ENCODE peak calls at places on chromosomes 1 and 21, in five cellular contexts. J, M, R, G and L are unnamed samples.

GRCh38 chr21:44929242-44929798 is 8.6 kb upstream of the ITGB2 start:
- DNase-seq in J (peak), M (no peak), R (no peak), G (peak), L (no peak)

GRCh38 chr1:168643152-168643551 is 66.7 kb downstream of the XCL1 start:
- DNase-seq in R (no peak), J (peak), G (no peak), M (no peak), L (peak)

GRCh38 chr21:37758997-37759396 is 157.3 kb downstream of the KCNJ6 start:
- DNase-seq in J (peak), R (peak), M (peak), G (no peak), L (peak)

GRCh38 chr1:117225931-117226330 is 15.2 kb upstream of the VTCN1 start:
- DNase-seq in R (peak), M (no peak), J (no peak), G (no peak), L (no peak)

GRCh38 chr1:145962157-145963102 is 1.9 kb downstream of the ANKRD34A start:
- DNase-seq in R (no peak), M (no peak), G (peak), J (no peak), L (no peak)

GRCh38 chr1:47231314-47232186 is 475 bp downstream of the TAL1 start:
- DNase-seq in J (peak), M (no peak), G (no peak), R (peak), L (peak)

GRCh38 chr21:36852293-36852692 is 114.2 kb downstream of the HLCS start:
- DNase-seq in J (no peak), G (no peak), M (no peak), R (no peak), L (no peak)

GRCh38 chr1:217134857-217135568 is 411.8 kb upstream of the ESRRG start:
- DNase-seq in R (peak), M (no peak), J (no peak), G (no peak), L (no peak)

GRCh38 chr1:11262171-11263049 is at the start of gene MTOR:
- DNase-seq in J (peak), G (peak), R (peak), M (peak), L (peak)

GRCh38 chr1:171141336-171142051 is 43.6 kb upstream of the FMO2 start:
- DNase-seq in M (peak), J (peak), G (no peak), R (no peak), L (peak)

GRCh38 chr1:226128487-226129075 is 58.0 kb downstream of the ACBD3 start:
- DNase-seq in R (peak), J (peak), M (no peak), G (no peak), L (peak)

GRCh38 chr1:232629250-232630046 is 485 bp downstream of the SIPA1L2 start:
- DNase-seq in R (peak), M (no peak), G (peak), J (peak), L (peak)
- H3K4me3 ChIP-seq in R (peak), M (peak), G (peak), J (peak), L (peak)

GRCh38 chr1:41424581-41425118 is 59.8 kb downstream of the EDN2 start:
- DNase-seq in J (no peak), R (no peak), M (no peak), G (no peak), L (no peak)
- H3K4me3 ChIP-seq in J (no peak), R (no peak), M (no peak), G (peak), L (no peak)

GRCh38 chr1:148263906-148264255 is 111.8 kb upstream of the NBPF11 start:
- DNase-seq in R (no peak), G (no peak), M (no peak), J (no peak), L (no peak)

GRCh38 chr1:148263128-148263905 is 111.2 kb upstream of the NBPF11 start:
- DNase-seq in J (peak), R (peak), M (no peak), G (peak), L (peak)

DNA sequence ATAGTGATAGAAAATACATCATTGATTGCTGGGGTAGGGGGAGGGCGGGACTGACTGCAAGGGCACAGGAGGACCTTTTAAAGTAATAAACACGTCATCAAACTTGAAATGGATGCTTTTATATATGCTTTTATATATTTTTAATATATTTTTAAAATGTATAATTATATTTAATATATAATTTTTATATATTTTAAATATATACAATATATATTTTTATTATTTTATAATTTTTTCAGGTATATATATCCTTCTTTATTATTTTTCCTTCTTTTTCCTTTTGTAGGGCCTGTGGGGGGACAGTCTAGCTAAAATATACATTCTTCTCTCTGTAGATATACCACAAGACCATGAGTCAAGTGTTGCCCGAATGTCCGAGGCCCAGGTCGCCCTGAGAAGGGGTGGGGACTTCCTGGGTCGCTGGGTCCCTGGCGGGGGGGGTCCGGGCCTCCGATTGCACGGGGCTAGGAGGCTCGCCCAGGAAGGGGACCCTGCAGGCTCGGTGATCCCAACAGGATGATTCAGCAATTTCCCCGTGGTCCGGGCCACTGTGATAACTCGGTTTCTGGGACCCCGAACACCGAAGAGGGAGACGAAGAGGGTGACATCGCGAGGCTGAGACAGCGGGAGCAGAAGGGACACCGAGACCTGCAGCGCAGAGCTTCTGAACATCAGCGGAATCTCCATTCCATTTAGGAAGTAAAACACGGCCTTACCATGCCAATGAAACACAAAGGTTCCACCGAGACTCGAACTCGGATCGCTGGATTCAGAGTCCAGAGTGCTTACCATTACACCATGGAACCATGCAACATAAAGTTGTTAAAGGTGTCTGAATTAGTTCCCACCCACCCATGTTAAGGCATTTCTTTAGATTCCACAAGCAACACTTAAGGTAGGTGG is 112.5 kb upstream of the NBPF11 start:
- DNase-seq in M (no peak), G (no peak), R (peak), J (peak), L (peak)
- H3K4me3 ChIP-seq in M (no peak), G (no peak), R (peak), J (peak), L (peak)

DNA sequence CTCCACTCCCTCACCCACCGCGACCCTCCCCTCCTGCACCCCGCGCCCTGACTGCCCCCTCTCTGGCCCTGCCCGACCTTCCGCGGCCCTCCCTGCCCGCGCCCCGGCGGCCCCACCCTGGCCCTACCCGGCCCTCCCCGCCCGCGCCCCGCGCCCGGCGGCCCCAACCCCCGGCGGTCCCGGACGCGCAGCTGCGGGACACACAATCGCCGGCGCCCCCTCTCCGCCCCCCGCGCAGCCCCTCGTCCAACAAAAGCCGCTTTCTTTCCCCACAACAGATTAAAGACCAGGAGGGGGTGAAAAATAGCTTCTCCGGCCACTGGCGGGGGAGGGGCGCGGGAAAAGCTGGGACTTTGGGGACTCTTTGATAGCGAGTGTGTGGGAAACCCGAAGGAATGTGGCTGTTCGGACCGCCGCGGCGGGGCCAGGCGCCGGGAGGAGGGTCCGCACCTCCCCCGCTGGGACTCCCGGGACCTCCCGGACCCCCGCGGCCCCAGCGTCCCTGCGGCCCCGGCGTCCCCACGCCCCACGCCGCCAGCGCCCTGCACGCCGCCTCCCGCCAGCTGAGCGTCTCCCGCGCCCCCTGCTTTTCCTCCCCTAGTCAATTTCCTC is 8.8 kb upstream of the ID3 start:
- DNase-seq in G (no peak), M (no peak), R (no peak), J (no peak), L (peak)
- H3K4me3 ChIP-seq in G (peak), M (peak), R (peak), J (peak), L (peak)

DNA sequence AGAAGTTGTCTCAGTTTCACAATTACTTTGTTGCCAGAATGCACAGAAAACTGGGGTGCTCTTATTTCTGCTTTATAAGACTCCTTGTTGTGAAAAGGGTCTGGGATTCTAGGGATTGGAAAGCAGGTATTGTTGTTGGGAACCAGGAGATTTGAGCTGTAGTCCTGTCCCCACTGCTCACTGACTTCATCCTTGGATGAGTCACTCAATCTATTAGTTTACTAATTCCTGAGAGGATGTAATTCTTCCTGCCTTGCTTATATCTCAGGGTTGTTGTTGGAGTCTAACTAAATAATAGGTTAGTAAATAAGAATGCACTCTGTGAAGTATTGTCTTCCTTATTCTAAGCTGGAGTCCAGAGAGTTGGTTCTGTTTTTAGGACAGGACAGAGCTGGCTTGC is 172.5 kb upstream of the GALNT2 start:
- DNase-seq in J (no peak), M (no peak), G (no peak), R (no peak), L (no peak)
- H3K4me3 ChIP-seq in J (no peak), M (no peak), G (no peak), R (no peak), L (no peak)

DNA sequence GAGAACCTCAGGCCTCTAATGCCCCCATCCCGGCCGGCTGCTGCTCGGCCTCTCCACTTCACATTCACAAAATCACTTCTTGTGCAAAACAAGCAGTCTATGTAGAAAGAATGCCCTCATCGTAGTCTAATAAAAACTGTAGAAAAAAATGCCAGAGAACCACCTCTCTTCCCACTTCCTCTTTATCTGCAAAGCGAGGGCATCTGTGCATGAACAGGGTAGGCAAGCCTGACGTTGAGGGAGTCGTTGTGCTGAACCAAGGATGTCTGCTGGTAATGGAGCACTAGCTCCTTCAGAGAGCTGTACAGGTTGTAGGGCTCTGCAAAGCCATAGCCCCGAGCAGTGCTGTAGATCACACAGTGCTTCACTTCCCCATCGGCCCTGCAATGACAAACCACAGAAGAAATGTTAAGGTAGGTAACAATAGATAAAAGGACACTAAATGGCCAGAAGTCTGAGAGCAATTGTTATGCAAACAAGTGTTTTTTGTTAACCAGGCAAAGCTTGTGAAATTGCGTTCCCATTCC is 88.9 kb downstream of the PIK3R3 start:
- DNase-seq in G (no peak), R (no peak), J (no peak), M (no peak), L (no peak)
- H3K4me3 ChIP-seq in G (no peak), R (no peak), J (no peak), M (no peak), L (no peak)

GRCh38 chr1:240597153-240597745 is 14.7 kb downstream of the GREM2 start:
- DNase-seq in G (no peak), J (no peak), R (peak), M (no peak), L (no peak)
- H3K4me3 ChIP-seq in G (peak), J (no peak), R (peak), M (no peak), L (no peak)

GRCh38 chr21:42683371-42684108 is 30.1 kb downstream of the PDE9A start:
- DNase-seq in M (no peak), J (no peak), R (no peak), G (peak), L (no peak)

GRCh38 chr21:42685954-42686500 is 32.6 kb downstream of the PDE9A start:
- DNase-seq in M (no peak), R (no peak), G (peak), J (no peak), L (no peak)

GRCh38 chr21:42684109-42684916 is 30.9 kb downstream of the PDE9A start:
- DNase-seq in R (no peak), J (no peak), M (no peak), G (peak), L (no peak)

GRCh38 chr21:42682661-42683060 is 29.2 kb downstream of the PDE9A start:
- DNase-seq in R (no peak), M (no peak), J (no peak), G (no peak), L (no peak)

DNA sequence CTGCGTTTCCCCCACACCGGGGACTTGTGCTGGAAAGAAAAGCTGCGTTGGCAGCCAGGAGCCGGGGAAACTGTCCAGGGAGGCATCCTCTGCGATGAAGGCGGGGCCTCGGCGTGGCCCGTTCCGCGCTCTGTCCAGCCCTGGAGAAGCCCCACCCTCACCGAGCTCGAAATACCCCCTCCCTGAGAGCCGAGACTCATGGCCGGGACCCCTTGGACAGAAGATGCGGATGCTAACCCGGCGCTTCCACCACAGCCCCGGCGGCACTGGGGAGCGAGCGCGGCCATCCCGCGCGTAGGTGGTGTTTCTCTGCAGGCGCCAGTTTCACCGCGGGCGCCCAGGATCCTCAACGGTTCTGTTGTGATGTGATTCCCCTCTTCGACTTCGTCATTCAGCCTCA is 31.6 kb downstream of the PDE9A start:
- DNase-seq in R (no peak), M (no peak), G (peak), J (no peak), L (no peak)
- H3K4me3 ChIP-seq in R (no peak), M (no peak), G (no peak), J (no peak), L (no peak)

GRCh38 chr1:2593251-2593878 is 6.8 kb downstream of the PRXL2B start:
- DNase-seq in R (no peak), M (no peak), G (no peak), J (no peak), L (no peak)

GRCh38 chr1:2594641-2595131 is 8.1 kb downstream of the PRXL2B start:
- DNase-seq in J (no peak), M (no peak), G (peak), R (no peak), L (no peak)

GRCh38 chr1:2592672-2593071 is 6.1 kb downstream of the PRXL2B start:
- DNase-seq in R (no peak), J (no peak), G (no peak), M (no peak), L (no peak)

GRCh38 chr1:2595261-2595811 is 8.8 kb downstream of the PRXL2B start:
- DNase-seq in G (no peak), M (no peak), J (no peak), R (no peak), L (no peak)

DNA sequence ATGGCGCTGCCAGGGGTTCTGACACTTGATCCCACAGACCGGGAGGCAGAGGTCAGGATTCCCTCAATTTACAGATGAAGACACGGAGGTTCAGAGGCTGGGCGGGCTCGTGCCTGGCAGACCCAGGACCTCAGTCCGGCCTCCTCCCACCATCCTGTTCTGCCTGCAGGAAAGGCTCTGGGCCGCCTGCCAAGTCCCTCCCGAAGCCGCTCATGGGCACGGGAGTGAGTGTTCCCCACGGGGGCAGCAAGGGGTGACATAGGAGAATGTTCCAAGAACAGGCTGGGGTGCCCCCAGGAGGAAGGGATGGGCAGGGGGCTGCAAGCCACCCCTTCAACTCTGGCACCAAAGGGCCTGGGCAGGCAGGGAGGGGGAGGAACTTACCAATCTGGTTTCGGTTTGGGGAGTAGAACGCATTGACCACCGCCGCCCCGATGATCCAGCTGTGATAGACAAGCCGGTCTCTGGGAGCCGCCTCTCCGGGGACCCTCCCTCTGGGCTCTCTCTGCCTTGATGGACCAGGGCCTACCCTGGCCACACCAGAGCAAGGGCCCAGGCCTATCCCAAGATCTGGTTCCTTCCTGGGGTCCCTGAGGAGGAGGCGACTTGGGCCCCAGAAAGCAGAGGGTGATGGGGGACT is 7.5 kb downstream of the PRXL2B start:
- DNase-seq in M (no peak), G (peak), J (peak), R (no peak), L (peak)
- H3K4me3 ChIP-seq in M (no peak), G (peak), J (peak), R (no peak), L (no peak)

GRCh38 chr1:246365708-246366107 is 141.4 kb downstream of the SMYD3 start:
- DNase-seq in G (no peak), M (no peak), R (no peak), J (no peak), L (no peak)
- H3K4me3 ChIP-seq in G (no peak), M (no peak), R (no peak), J (no peak), L (no peak)